ENCODE peak calls at places on chromosomes 7 and 10, in ten cellular contexts. J, A, L, G, B, I, C, W, U and N are unnamed samples.

GRCh38 chr10:132523561-132524442 is 13.8 kb upstream of the INPP5A start:
- ATAC-seq in J (no peak), A (no peak), L (no peak), G (no peak), B (no peak), I (no peak), C (no peak), W (no peak), U (no peak), N (no peak)

GRCh38 chr7:116957874-116958273 is 4.6 kb downstream of the ST7 start:
- ATAC-seq in J (no peak), A (no peak), L (no peak), G (no peak), B (no peak), I (no peak), C (no peak), W (no peak), U (no peak), N (no peak)

GRCh38 chr10:63573068-63573697 is 52.0 kb downstream of the REEP3 start:
- ATAC-seq in J (peak), A (no peak), L (no peak), G (peak), B (no peak), I (no peak), C (peak), W (peak), U (peak), N (peak)

GRCh38 chr10:51186358-51186757 is 112.1 kb downstream of the PRKG1 start:
- ATAC-seq in J (no peak), A (no peak), L (no peak), G (no peak), B (no peak), I (no peak), C (no peak), W (no peak), U (no peak), N (no peak)

GRCh38 chr10:119680668-119681070 is 29.5 kb downstream of the BAG3 start:
- ATAC-seq in J (no peak), A (no peak), L (peak), G (peak), B (no peak), I (no peak), C (no peak), W (no peak), U (peak), N (peak)

GRCh38 chr7:66957595-66958290 is 36.7 kb downstream of the TMEM248 start:
- ATAC-seq in J (no peak), A (no peak), L (no peak), G (peak), B (no peak), I (no peak), C (no peak), W (no peak), U (no peak), N (no peak)

GRCh38 chr7:99004216-99004615 is 125.9 kb downstream of the TRRAP start:
- ATAC-seq in J (no peak), A (no peak), L (no peak), G (no peak), B (no peak), I (no peak), C (no peak), W (no peak), U (no peak), N (no peak)

GRCh38 chr7:139080905-139081304 is 28.6 kb downstream of the ZC3HAV1 start:
- ATAC-seq in J (no peak), A (no peak), L (no peak), G (no peak), B (no peak), I (no peak), C (no peak), W (no peak), U (no peak), N (no peak)

GRCh38 chr10:64571053-64571452 is 1049.9 kb downstream of the REEP3 start:
- ATAC-seq in J (no peak), A (no peak), L (no peak), G (no peak), B (no peak), I (no peak), C (peak), W (no peak), U (no peak), N (peak)

GRCh38 chr7:116025098-116025809 is 5.3 kb downstream of the TFEC start:
- ATAC-seq in J (no peak), A (no peak), L (no peak), G (peak), B (no peak), I (no peak), C (no peak), W (no peak), U (peak), N (no peak)

GRCh38 chr7:132373879-132374278 is 202.4 kb downstream of the PLXNA4 start:
- ATAC-seq in J (no peak), A (no peak), L (no peak), G (no peak), B (no peak), I (no peak), C (no peak), W (no peak), U (no peak), N (no peak)

GRCh38 chr7:89887489-89887888 is 266.8 kb upstream of the STEAP1 start:
- ATAC-seq in J (no peak), A (no peak), L (no peak), G (no peak), B (no peak), I (no peak), C (no peak), W (no peak), U (no peak), N (no peak)

GRCh38 chr10:1048349-1048731 is 579 bp downstream of the IDI1 start:
- ATAC-seq in J (no peak), A (no peak), L (no peak), G (peak), B (no peak), I (peak), C (peak), W (no peak), U (peak), N (peak)